ENCODE peak calls at places on chromosome 2, in six cellular contexts. S, F, L, E, J and O are unnamed samples. For H3K4me1 and H3K27me3, the result is how much of the 10 kb centered on the place peaks cover.

GRCh38 chr2:140542627-140543026 is 1588.2 kb downstream of the LRP1B start:
- DNase-seq in S (no peak), F (no peak), L (no peak), E (no peak), J (no peak), O (no peak)

GRCh38 chr2:109724533-109725460 is 69.3 kb upstream of the RGPD5 start:
- DNase-seq in S (no peak), F (no peak), L (no peak), E (no peak), J (no peak), O (no peak)

GRCh38 chr2:25294573-25295462 is 46.9 kb downstream of the DNMT3A start:
- DNase-seq in S (no peak), F (peak), L (peak), E (peak), J (peak), O (peak)

GRCh38 chr2:112159454-112159921 is 21.3 kb downstream of the FBLN7 start:
- DNase-seq in S (no peak), F (no peak), L (no peak), E (no peak), J (no peak), O (no peak)

GRCh38 chr2:71453404-71454220 is at the start of gene DYSF:
- DNase-seq in S (peak), F (peak), L (peak), E (peak), J (peak), O (no peak)

GRCh38 chr2:126177479-126177878 is 478.5 kb upstream of the GYPC start:
- DNase-seq in S (no peak), F (no peak), L (no peak), E (no peak), J (no peak), O (no peak)

GRCh38 chr2:28668880-28669279 is 82.8 kb upstream of the PPP1CB start:
- DNase-seq in S (no peak), F (no peak), L (no peak), E (no peak), J (no peak), O (no peak)

GRCh38 chr2:112155331-112156151 is 17.4 kb downstream of the FBLN7 start:
- DNase-seq in S (no peak), F (no peak), L (no peak), E (no peak), J (no peak), O (no peak)

GRCh38 chr2:61882850-61883249 is 5.6 kb downstream of the CCT4 start:
- DNase-seq in S (no peak), F (no peak), L (no peak), E (no peak), J (no peak), O (no peak)

DNA sequence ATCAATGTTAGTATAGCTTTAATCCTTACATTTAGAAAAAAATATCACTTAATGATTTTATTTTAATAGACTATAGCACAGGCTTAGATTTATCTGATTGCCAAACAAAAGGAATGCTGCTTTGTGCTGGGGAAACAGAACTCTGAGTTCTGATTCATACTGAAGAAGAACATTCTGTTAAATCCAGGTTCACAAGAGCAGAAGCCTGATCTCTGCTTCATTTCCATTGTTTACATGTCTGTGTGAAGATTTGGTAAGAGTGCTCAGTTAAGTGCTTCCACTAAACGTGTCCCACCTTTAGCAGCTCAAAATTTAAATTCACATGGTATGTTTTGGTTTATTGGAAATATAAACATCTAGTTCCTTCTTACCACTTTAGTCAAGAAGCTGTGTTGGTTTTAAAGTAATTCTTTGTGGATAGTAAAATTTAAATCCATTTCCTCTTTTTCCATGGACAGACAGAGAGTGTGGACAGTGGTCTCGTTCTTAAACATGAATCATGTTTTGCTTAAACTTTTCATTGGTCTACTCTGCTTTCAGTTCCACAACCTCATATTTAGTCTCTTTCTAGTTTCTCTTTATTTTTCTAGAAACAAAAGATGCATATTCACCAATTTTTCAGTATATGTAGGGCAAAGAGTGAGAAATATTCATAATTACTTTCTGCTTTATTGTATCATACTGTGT is 59.1 kb downstream of the NYAP2 start:
- DNase-seq in S (no peak), F (no peak), L (no peak), E (no peak), J (peak), O (no peak)
- H3K4me3 ChIP-seq in S (no peak), F (no peak), L (no peak), E (no peak), J (no peak), O (no peak)

GRCh38 chr2:98656800-98657199 is 48.4 kb downstream of the UNC50 start:
- DNase-seq in S (no peak), F (no peak), L (no peak), E (no peak), J (no peak), O (no peak)
- H3K4me1 ChIP-seq in S (under half), F (under half), L (under half), E (under half), J (under half), O (under half)

DNA sequence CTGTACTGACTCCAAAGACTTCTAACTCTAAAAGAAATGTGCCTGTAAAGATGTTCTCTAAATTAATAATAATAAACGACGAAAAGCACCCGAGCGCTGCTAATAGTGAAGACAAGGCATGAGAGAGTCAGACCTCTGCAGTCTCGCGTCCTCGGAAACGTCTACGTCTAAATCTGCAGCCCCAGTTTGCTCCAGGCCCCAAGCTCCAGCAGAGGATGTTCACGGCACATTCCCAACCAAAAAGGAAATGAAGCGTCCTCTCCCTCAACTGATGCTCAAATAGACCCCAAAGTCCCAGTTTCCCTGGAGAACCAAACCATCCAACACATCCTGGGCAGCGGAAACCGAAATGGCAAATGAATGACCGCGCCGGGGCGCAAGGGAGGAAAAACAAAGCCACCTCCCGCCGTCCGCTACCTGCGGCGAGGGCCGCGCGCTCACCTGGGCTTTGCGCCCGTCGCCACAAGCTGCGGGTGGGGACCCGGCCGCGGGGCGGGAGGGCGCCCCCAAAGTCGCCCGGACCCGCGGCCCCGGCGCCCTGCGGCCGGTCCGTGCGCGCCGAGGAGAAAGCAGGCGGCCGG is 47.1 kb upstream of the CCDC150 start:
- DNase-seq in S (no peak), F (no peak), L (peak), E (peak), J (peak), O (no peak)
- H3K27me3 ChIP-seq in S (half or more), F (under half), L (under half), E (under half), J (under half), O (under half)

GRCh38 chr2:231199219-231199618 is 788 bp downstream of the ARMC9 start:
- DNase-seq in S (no peak), F (no peak), L (no peak), E (peak), J (peak), O (no peak)
- H3K4me3 ChIP-seq in S (peak), F (peak), L (peak), E (peak), J (peak), O (peak)

GRCh38 chr2:47028846-47029560 is 113.4 kb upstream of the MCFD2 start:
- DNase-seq in S (no peak), F (no peak), L (no peak), E (no peak), J (no peak), O (no peak)
- H3K4me1 ChIP-seq in S (under half), F (half or more), L (under half), E (under half), J (under half), O (under half)

GRCh38 chr2:236158969-236159777 is 9.0 kb downstream of the GBX2 start:
- DNase-seq in S (peak), F (no peak), L (no peak), E (no peak), J (no peak), O (peak)

GRCh38 chr2:236156095-236156859 is 11.9 kb downstream of the GBX2 start:
- DNase-seq in S (no peak), F (no peak), L (no peak), E (no peak), J (no peak), O (no peak)

GRCh38 chr2:236157815-236158498 is 10.2 kb downstream of the GBX2 start:
- DNase-seq in S (no peak), F (no peak), L (no peak), E (no peak), J (no peak), O (no peak)

GRCh38 chr2:236156860-236157194 is 11.4 kb downstream of the GBX2 start:
- DNase-seq in S (no peak), F (no peak), L (no peak), E (no peak), J (no peak), O (no peak)

GRCh38 chr2:236157366-236157765 is 10.8 kb downstream of the GBX2 start:
- DNase-seq in S (no peak), F (no peak), L (no peak), E (no peak), J (peak), O (no peak)
- H3K27me3 ChIP-seq in S (half or more), F (under half), L (under half), E (under half), J (under half), O (under half)

GRCh38 chr2:200922439-200922838 is 33.3 kb downstream of the NIF3L1 start:
- DNase-seq in S (no peak), F (no peak), L (no peak), E (no peak), J (no peak), O (no peak)
- H3K4me3 ChIP-seq in S (no peak), F (no peak), L (no peak), E (no peak), J (no peak), O (no peak)

DNA sequence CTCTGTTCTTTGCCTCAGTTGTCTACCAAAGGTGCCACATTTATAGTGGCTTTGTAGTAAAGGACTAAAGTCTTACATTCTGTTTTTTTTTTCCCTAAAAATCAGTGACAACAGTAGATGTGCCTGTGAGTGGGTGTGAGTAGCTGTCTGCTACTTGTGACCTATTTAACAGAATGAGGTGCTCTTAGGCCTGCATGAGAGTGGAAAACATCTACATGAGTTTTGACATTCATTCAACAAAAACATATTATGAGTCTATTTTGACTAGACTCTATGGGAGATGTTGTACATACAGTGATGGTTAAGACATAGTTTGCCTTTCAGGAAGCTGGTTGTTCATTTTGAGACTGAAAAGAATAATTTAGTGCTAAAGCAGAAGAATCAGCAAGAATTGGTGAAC is 36.7 kb downstream of the IL1R2 start:
- DNase-seq in S (no peak), F (no peak), L (no peak), E (no peak), J (no peak), O (no peak)
- H3K4me1 ChIP-seq in S (under half), F (under half), L (under half), E (under half), J (under half), O (under half)